ENCODE peak calls at places on chromosome 18, in nine cellular contexts. J is HS-5; S is astrocyte of the cerebellum; L is activated CD4-positive, alpha-beta T cell treated with anti-CD3 and anti-CD28 coated beads, Interleukin-2, amount 50 U/mL, for 48 hours; K is NCI-H1417; C is astrocyte of the spinal cord; H is progenitor cell of endocrine pancreas; N is left ventricle myocardium inferior; R is astrocyte of the hippocampus. U is an unnamed sample.

GRCh38 chr18:45760443-45761036 is 36.6 kb downstream of the SLC14A1 start:
- DNase-seq in J (no peak), S (no peak), L (no peak), K (peak), C (no peak), H (no peak), N (no peak), R (no peak), U (no peak)

GRCh38 chr18:67783215-67783946 is 266.9 kb upstream of the DSEL start:
- DNase-seq in J (peak), S (peak), L (no peak), K (no peak), C (peak), H (no peak), N (no peak), R (peak), U (no peak)

GRCh38 chr18:30106356-30106755 is 936.2 kb downstream of the DSC3 start:
- DNase-seq in J (no peak), S (peak), L (no peak), K (no peak), C (peak), H (no peak), N (no peak), R (no peak), U (no peak)

GRCh38 chr18:904135-905090 is at the start of gene ADCYAP1:
- DNase-seq in J (no peak), S (no peak), L (peak), K (peak), C (no peak), H (no peak), N (no peak), R (peak), U (no peak)

GRCh38 chr18:35158728-35159443 is 81.9 kb upstream of the ZNF397 start:
- DNase-seq in J (no peak), S (no peak), L (no peak), K (no peak), C (no peak), H (no peak), N (no peak), R (no peak), U (no peak)

GRCh38 chr18:48639772-48640432 is 101.1 kb downstream of the CTIF start:
- DNase-seq in J (no peak), S (no peak), L (no peak), K (no peak), C (no peak), H (no peak), N (no peak), R (no peak), U (no peak)

GRCh38 chr18:3612315-3612714 is 162.3 kb downstream of the TGIF1 start:
- DNase-seq in J (no peak), S (no peak), L (no peak), K (peak), C (no peak), H (no peak), N (no peak), R (no peak), U (no peak)

GRCh38 chr18:63956755-63957154 is 7.7 kb downstream of the HMSD start:
- DNase-seq in J (no peak), S (no peak), L (no peak), K (no peak), C (no peak), H (no peak), N (no peak), R (no peak), U (no peak)

GRCh38 chr18:51955136-51955535 is 384.9 kb upstream of the DCC start:
- DNase-seq in J (no peak), S (no peak), L (no peak), K (no peak), C (no peak), H (no peak), N (no peak), R (no peak), U (no peak)

GRCh38 chr18:12028040-12028628 is 46.8 kb downstream of the IMPA2 start:
- DNase-seq in J (no peak), S (no peak), L (no peak), K (no peak), C (no peak), H (no peak), N (no peak), R (no peak), U (no peak)

U was measured in type B pancreatic cell.